ENCODE peak calls at places on chromosomes 5 and 9, in ten cellular contexts. L, Y, R, P, J, X, K, W, H and U are unnamed samples.

GRCh38 chr9:97430316-97430715 is 18.4 kb downstream of the TDRD7 start:
- DNase-seq in L (no peak), Y (no peak), R (no peak), P (no peak), J (no peak), X (no peak), K (no peak), W (no peak), H (no peak), U (no peak)

GRCh38 chr5:170809551-170809950 is 26.0 kb downstream of the GABRP start:
- DNase-seq in L (no peak), Y (no peak), R (no peak), P (peak; percentile 18), J (no peak), X (no peak), K (peak; percentile 72), W (no peak), H (peak; percentile 71), U (no peak)

GRCh38 chr5:172644229-172644628 is 3.2 kb downstream of the NEURL1B start:
- DNase-seq in L (no peak), Y (no peak), R (peak; percentile 88), P (no peak), J (no peak), X (no peak), K (no peak), W (no peak), H (no peak), U (no peak)

GRCh38 chr5:77319140-77319539 is 108.7 kb downstream of the PDE8B start:
- DNase-seq in L (no peak), Y (no peak), R (no peak), P (no peak), J (no peak), X (no peak), K (peak; percentile 5), W (no peak), H (no peak), U (no peak)

GRCh38 chr5:54234304-54234938 is 76.0 kb downstream of the ARL15 start:
- DNase-seq in L (no peak), Y (no peak), R (no peak), P (no peak), J (no peak), X (no peak), K (peak; percentile 81), W (no peak), H (peak; percentile 73), U (no peak)

GRCh38 chr5:32450952-32451351 is 6.4 kb upstream of the ZFR start:
- DNase-seq in L (no peak), Y (no peak), R (no peak), P (no peak), J (no peak), X (no peak), K (no peak), W (no peak), H (no peak), U (no peak)

GRCh38 chr5:176319827-176320554 is 41.6 kb downstream of the KIAA1191 start:
- DNase-seq in L (no peak), Y (no peak), R (no peak), P (no peak), J (no peak), X (no peak), K (peak; percentile 15), W (no peak), H (peak; percentile 6), U (no peak)

GRCh38 chr9:133250741-133251170 is 24.2 kb downstream of the ABO start:
- DNase-seq in L (no peak), Y (no peak), R (peak; percentile 66), P (no peak), J (no peak), X (no peak), K (no peak), W (no peak), H (no peak), U (no peak)

GRCh38 chr5:162444129-162444762 is 376.7 kb downstream of the GABRG2 start:
- DNase-seq in L (no peak), Y (no peak), R (no peak), P (no peak), J (no peak), X (no peak), K (no peak), W (no peak), H (no peak), U (no peak)

GRCh38 chr5:127097288-127097687 is 24.0 kb upstream of the C5orf63 start:
- DNase-seq in L (no peak), Y (no peak), R (no peak), P (no peak), J (no peak), X (no peak), K (no peak), W (no peak), H (no peak), U (no peak)

GRCh38 chr9:73079326-73079725 is 72.3 kb upstream of the ANXA1 start:
- DNase-seq in L (peak; percentile 18), Y (no peak), R (no peak), P (no peak), J (no peak), X (no peak), K (no peak), W (no peak), H (no peak), U (no peak)

GRCh38 chr9:110502842-110503241 is 76.7 kb downstream of the SVEP1 start:
- DNase-seq in L (no peak), Y (no peak), R (no peak), P (no peak), J (no peak), X (no peak), K (no peak), W (no peak), H (peak; percentile 30), U (no peak)

GRCh38 chr9:34124923-34125322 is 1.6 kb downstream of the DCAF12 start:
- DNase-seq in L (no peak), Y (no peak), R (peak; percentile 23), P (no peak), J (no peak), X (no peak), K (peak; percentile 7), W (no peak), H (no peak), U (no peak)

GRCh38 chr5:138972230-138972629 is 97.1 kb upstream of the LRRTM2 start:
- DNase-seq in L (no peak), Y (no peak), R (no peak), P (no peak), J (no peak), X (no peak), K (no peak), W (no peak), H (no peak), U (no peak)
- H3K27ac ChIP-seq in L (no peak overlapping the region), Y (no peak overlapping the region), R (no peak overlapping the region), P (no peak overlapping the region), J (peak overlapping the region; percentile 68), X (no peak overlapping the region), K (no peak overlapping the region), W (no peak overlapping the region), H (no peak overlapping the region), U (no peak overlapping the region)

GRCh38 chr5:91166040-91166807 is 216.9 kb downstream of the ARRDC3 start:
- DNase-seq in L (no peak), Y (no peak), R (no peak), P (no peak), J (no peak), X (no peak), K (no peak), W (no peak), H (peak; percentile 75), U (no peak)
- H3K27ac ChIP-seq in L (no peak overlapping the region), Y (no peak overlapping the region), R (no peak overlapping the region), P (no peak overlapping the region), J (no peak overlapping the region), X (no peak overlapping the region), K (no peak overlapping the region), W (no peak overlapping the region), H (peak overlapping the region; percentile 74), U (no peak overlapping the region)

DNA sequence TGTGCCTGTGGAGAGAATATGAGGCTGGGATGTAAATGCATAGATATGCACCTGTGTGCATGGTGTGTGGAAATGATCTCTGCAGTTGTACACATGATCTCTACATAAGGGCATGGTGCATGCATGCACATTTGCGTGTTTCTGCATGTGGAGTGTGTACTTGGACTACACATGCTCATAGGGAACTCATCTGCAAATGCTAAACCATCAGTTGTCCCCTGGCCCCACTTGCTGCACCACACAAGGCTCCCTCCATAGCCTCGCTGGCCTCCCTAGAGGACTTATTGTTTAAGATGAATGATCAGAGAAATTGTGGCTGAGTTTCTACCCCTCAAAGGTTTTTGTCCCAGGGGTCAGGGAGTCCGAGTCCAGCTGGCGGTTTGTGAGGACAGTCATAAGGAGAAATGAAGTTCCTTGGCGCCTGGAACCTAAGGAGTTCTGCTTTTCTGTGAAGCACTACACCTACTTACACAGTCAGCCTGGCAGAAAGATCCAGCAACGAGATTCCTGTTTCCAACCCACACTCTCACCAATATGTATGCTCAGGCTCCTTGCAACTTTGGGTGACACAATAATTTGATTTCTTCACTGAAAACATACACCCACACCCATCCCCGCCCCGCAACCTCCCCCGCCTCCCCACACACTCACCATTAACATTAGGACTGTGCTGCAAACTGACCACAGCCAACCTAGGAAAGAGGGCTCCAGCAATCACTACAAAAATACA is 79.9 kb upstream of the CPEB4 start:
- DNase-seq in L (no peak), Y (no peak), R (no peak), P (no peak), J (no peak), X (no peak), K (no peak), W (no peak), H (no peak), U (no peak)
- H3K27ac ChIP-seq in L (no peak overlapping the region), Y (no peak overlapping the region), R (no peak overlapping the region), P (no peak overlapping the region), J (no peak overlapping the region), X (no peak overlapping the region), K (no peak overlapping the region), W (no peak overlapping the region), H (no peak overlapping the region), U (no peak overlapping the region)

GRCh38 chr9:95207403-95207802 is 110.1 kb downstream of the FANCC start:
- DNase-seq in L (no peak), Y (no peak), R (no peak), P (no peak), J (no peak), X (no peak), K (no peak), W (no peak), H (no peak), U (no peak)

GRCh38 chr9:95202076-95202681 is 115.3 kb downstream of the FANCC start:
- DNase-seq in L (no peak), Y (no peak), R (no peak), P (no peak), J (no peak), X (no peak), K (no peak), W (no peak), H (no peak), U (no peak)

GRCh38 chr9:95204710-95205109 is 112.8 kb downstream of the FANCC start:
- DNase-seq in L (no peak), Y (no peak), R (no peak), P (no peak), J (no peak), X (no peak), K (no peak), W (no peak), H (no peak), U (no peak)

GRCh38 chr9:95206143-95206542 is 111.4 kb downstream of the FANCC start:
- DNase-seq in L (no peak), Y (no peak), R (no peak), P (no peak), J (no peak), X (no peak), K (peak; percentile 39), W (no peak), H (peak; percentile 36), U (no peak)

DNA sequence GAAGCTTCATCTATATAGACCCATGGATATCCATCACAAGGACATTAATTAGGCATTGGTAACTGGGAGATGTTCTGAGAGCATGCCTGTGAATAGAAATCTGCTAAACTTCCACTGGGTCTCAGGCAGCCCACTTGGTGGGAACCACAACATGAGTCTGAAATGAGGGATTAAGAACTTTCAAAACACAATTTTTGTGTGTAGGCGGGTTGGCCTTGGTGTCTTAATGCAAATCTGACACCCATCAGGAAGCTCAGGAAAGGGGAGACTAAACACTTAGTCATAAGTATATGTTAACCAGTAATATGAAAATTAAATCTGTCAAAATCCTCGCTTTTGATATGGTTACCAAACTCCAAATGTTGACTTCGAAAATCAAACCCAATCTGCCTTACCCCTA is 113.2 kb downstream of the FANCC start:
- DNase-seq in L (no peak), Y (no peak), R (no peak), P (no peak), J (no peak), X (no peak), K (no peak), W (no peak), H (no peak), U (no peak)
- H3K27ac ChIP-seq in L (no peak overlapping the region), Y (no peak overlapping the region), R (no peak overlapping the region), P (no peak overlapping the region), J (no peak overlapping the region), X (no peak overlapping the region), K (no peak overlapping the region), W (no peak overlapping the region), H (no peak overlapping the region), U (no peak overlapping the region)